ENCODE peak calls at places on chromosomes 5 and 9, in nine cellular contexts. I is ovary; V is breast epithelium; Q is transverse colon; R is adipocyte; C is aorta; F is CD8-positive, alpha-beta T cell; L is lung; G is gastrocnemius medialis. U is an unnamed sample. For H3K4me1, the result is how much of the 10 kb centered on the place peaks cover.

GRCh38 chr9:84153885-84154284 is 173.3 kb downstream of the RMI1 start:
- DNase-seq in I (no peak), V (no peak), Q (no peak), R (peak), C (no peak), F (no peak), L (no peak), G (no peak), U (no peak)

GRCh38 chr9:134360180-134360759 is 34.0 kb downstream of the RXRA start:
- DNase-seq in I (no peak), V (no peak), Q (no peak), R (no peak), C (no peak), F (no peak), L (no peak), G (no peak), U (no peak)

GRCh38 chr9:108603141-108603540 is 252.6 kb downstream of the ACTL7B start:
- DNase-seq in I (no peak), V (peak), Q (no peak), R (no peak), C (no peak), F (no peak), L (no peak), G (no peak), U (no peak)

GRCh38 chr9:28770226-28770625 is 1196.9 kb upstream of the C9orf72 start:
- DNase-seq in I (no peak), V (no peak), Q (no peak), R (no peak), C (no peak), F (no peak), L (no peak), G (no peak), U (no peak)

GRCh38 chr5:61966991-61967390 is 339.0 kb upstream of the KIF2A start:
- DNase-seq in I (no peak), V (no peak), Q (no peak), R (no peak), C (no peak), F (no peak), L (no peak), G (no peak), U (no peak)

GRCh38 chr5:45277860-45278259 is 418.3 kb downstream of the HCN1 start:
- DNase-seq in I (no peak), V (no peak), Q (no peak), R (no peak), C (no peak), F (no peak), L (no peak), G (no peak), U (no peak)

GRCh38 chr9:76486151-76486550 is 27.2 kb downstream of the GCNT1 start:
- DNase-seq in I (no peak), V (no peak), Q (no peak), R (no peak), C (no peak), F (no peak), L (no peak), G (no peak), U (no peak)

GRCh38 chr9:656918-657583 is 184.4 kb upstream of the DMRT1 start:
- DNase-seq in I (no peak), V (no peak), Q (no peak), R (no peak), C (no peak), F (no peak), L (no peak), G (no peak), U (no peak)

GRCh38 chr9:134163374-134164196 is 779 bp downstream of the RNU6ATAC start:
- DNase-seq in I (peak), V (no peak), Q (peak), R (peak), C (peak), F (peak), L (peak), G (peak), U (peak)

GRCh38 chr5:126830061-126830460 is 53.1 kb downstream of the LMNB1 start:
- DNase-seq in I (no peak), V (no peak), Q (no peak), R (no peak), C (no peak), F (no peak), L (no peak), G (no peak), U (no peak)

GRCh38 chr5:32223972-32224608 is 50.0 kb upstream of the GOLPH3 start:
- DNase-seq in I (no peak), V (peak), Q (no peak), R (peak), C (no peak), F (no peak), L (peak), G (no peak), U (no peak)

GRCh38 chr5:14035859-14036440 is 91.5 kb upstream of the DNAH5 start:
- DNase-seq in I (no peak), V (peak), Q (peak), R (peak), C (peak), F (no peak), L (peak), G (no peak), U (peak)

GRCh38 chr5:159262472-159262858 is 625 bp upstream of the UBLCP1 start:
- DNase-seq in I (no peak), V (no peak), Q (no peak), R (peak), C (no peak), F (no peak), L (no peak), G (no peak), U (no peak)

GRCh38 chr9:95494022-95494415 is 22.8 kb downstream of the PTCH1 start:
- DNase-seq in I (no peak), V (no peak), Q (peak), R (no peak), C (no peak), F (peak), L (no peak), G (no peak), U (no peak)

GRCh38 chr9:72579190-72579589 is 57.8 kb downstream of the TMC1 start:
- DNase-seq in I (no peak), V (peak), Q (peak), R (peak), C (no peak), F (no peak), L (no peak), G (no peak), U (peak)

GRCh38 chr9:135468866-135469521 is 10.6 kb upstream of the PPP1R26 start:
- DNase-seq in I (no peak), V (no peak), Q (no peak), R (no peak), C (no peak), F (no peak), L (no peak), G (no peak), U (peak)

GRCh38 chr9:109733690-109734089 is 46.3 kb upstream of the PALM2AKAP2 start:
- DNase-seq in I (no peak), V (no peak), Q (no peak), R (peak), C (no peak), F (no peak), L (no peak), G (no peak), U (peak)

GRCh38 chr9:81737871-81738507 is 48.6 kb upstream of the TLE1 start:
- DNase-seq in I (no peak), V (peak), Q (peak), R (peak), C (peak), F (no peak), L (peak), G (no peak), U (peak)

GRCh38 chr5:14935341-14935740 is 63.8 kb upstream of the ANKH start:
- DNase-seq in I (no peak), V (no peak), Q (no peak), R (no peak), C (no peak), F (no peak), L (no peak), G (no peak), U (no peak)

GRCh38 chr5:160434022-160434531 is 12.4 kb downstream of the PTTG1 start:
- DNase-seq in I (no peak), V (peak), Q (no peak), R (no peak), C (no peak), F (no peak), L (no peak), G (no peak), U (no peak)

GRCh38 chr9:115035872-115036612 is 81.9 kb downstream of the TNC start:
- DNase-seq in I (no peak), V (peak), Q (no peak), R (peak), C (peak), F (no peak), L (no peak), G (peak), U (no peak)

GRCh38 chr5:184461-184860 is 6.8 kb upstream of the LRRC14B start:
- DNase-seq in I (no peak), V (no peak), Q (no peak), R (peak), C (no peak), F (no peak), L (no peak), G (no peak), U (no peak)

GRCh38 chr5:1005904-1006655 is 2.5 kb upstream of the NKD2 start:
- DNase-seq in I (peak), V (peak), Q (peak), R (no peak), C (peak), F (no peak), L (peak), G (no peak), U (no peak)

GRCh38 chr5:103016167-103016566 is 103.8 kb downstream of the GIN1 start:
- DNase-seq in I (no peak), V (no peak), Q (no peak), R (no peak), C (no peak), F (no peak), L (no peak), G (no peak), U (no peak)

GRCh38 chr5:122965111-122965510 is 71.4 kb downstream of the PPIC start:
- DNase-seq in I (no peak), V (no peak), Q (no peak), R (no peak), C (no peak), F (no peak), L (no peak), G (no peak), U (no peak)

GRCh38 chr5:76527685-76528161 is 95.5 kb downstream of the F2RL2 start:
- DNase-seq in I (no peak), V (no peak), Q (no peak), R (no peak), C (no peak), F (no peak), L (no peak), G (no peak), U (no peak)

GRCh38 chr5:82584631-82585030 is 306.5 kb upstream of the RPS23 start:
- DNase-seq in I (no peak), V (no peak), Q (no peak), R (no peak), C (peak), F (no peak), L (no peak), G (no peak), U (no peak)

GRCh38 chr5:177183766-177184165 is 50.2 kb downstream of the NSD1 start:
- DNase-seq in I (no peak), V (no peak), Q (no peak), R (no peak), C (no peak), F (no peak), L (no peak), G (no peak), U (no peak)

GRCh38 chr5:132457371-132458225 is 33.0 kb downstream of the IRF1 start:
- DNase-seq in I (no peak), V (no peak), Q (peak), R (peak), C (no peak), F (peak), L (no peak), G (peak), U (no peak)
- H3K4me1 ChIP-seq in I (under half), V (under half), Q (half or more), R (under half), C (under half), F (half or more), L (under half), G (under half), U (under half)

GRCh38 chr5:113654828-113655227 is 141.3 kb downstream of the YTHDC2 start:
- DNase-seq in I (no peak), V (no peak), Q (no peak), R (no peak), C (no peak), F (no peak), L (no peak), G (no peak), U (no peak)

GRCh38 chr5:113652161-113652560 is 138.7 kb downstream of the YTHDC2 start:
- DNase-seq in I (no peak), V (no peak), Q (no peak), R (no peak), C (no peak), F (no peak), L (no peak), G (no peak), U (no peak)
- H3K4me1 ChIP-seq in I (under half), V (under half), Q (under half), R (under half), C (under half), F (under half), L (under half), G (under half), U (under half)

GRCh38 chr9:16515207-16515606 is 355.3 kb downstream of the BNC2 start:
- DNase-seq in I (no peak), V (no peak), Q (no peak), R (peak), C (peak), F (no peak), L (no peak), G (no peak), U (no peak)
- H3K4me1 ChIP-seq in I (under half), V (under half), Q (under half), R (under half), C (under half), F (under half), L (under half), G (under half), U (under half)

DNA sequence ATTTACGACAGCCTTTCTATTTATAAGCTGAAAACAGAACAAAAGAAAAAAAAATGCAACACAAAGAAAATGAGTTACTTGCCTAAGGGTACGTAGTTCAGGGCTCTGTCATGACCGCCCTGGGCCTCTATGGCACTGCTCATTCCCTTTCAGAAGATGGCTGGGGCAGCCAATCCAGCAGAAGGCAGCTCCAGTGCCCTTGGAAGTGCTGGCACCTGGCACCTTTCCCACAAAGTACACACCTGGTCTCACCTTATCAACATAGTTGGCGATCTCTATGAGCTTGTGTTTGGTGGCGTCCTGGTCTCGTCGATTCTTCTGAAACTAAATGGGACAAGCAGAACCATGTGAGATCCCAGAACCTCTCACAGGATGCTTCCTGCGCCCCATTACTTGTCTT is 53.2 kb downstream of the NIPAL4 start:
- DNase-seq in I (no peak), V (no peak), Q (peak), R (no peak), C (no peak), F (no peak), L (no peak), G (no peak), U (peak)
- H3K4me1 ChIP-seq in I (under half), V (under half), Q (under half), R (under half), C (under half), F (under half), L (under half), G (under half), U (under half)